ENCODE peak calls at places on chromosomes 4 and X, in seven cellular contexts. I is right atrium auricular region; R is left kidney; E is RPMI8226; A is brain microvascular endothelial cell; O is CD4-positive, alpha-beta T cell; G is stimulated activated CD4-positive, alpha-beta T cell treated with anti-CD3 and anti-CD28 coated beads, TNF-alpha, amount 100 ng/mL, for 24 hours. H is an unnamed sample.

GRCh38 chr4:66475596-66475995 is 805.3 kb upstream of the EPHA5 start:
- DNase-seq in I (no peak), R (peak; percentile 5), A (no peak), O (no peak), G (no peak), E (no peak), H (no peak)

GRCh38 chr4:56055027-56055976 is 106.6 kb downstream of the CEP135 start:
- DNase-seq in O (no peak), A (no peak), E (no peak), G (no peak), R (peak; percentile 83), I (no peak), H (no peak)

GRCh38 chr4:18155062-18156041 is 133.8 kb upstream of the LCORL start:
- DNase-seq in E (no peak), R (no peak), A (no peak), O (no peak), G (no peak), I (no peak), H (no peak)

GRCh38 chr4:132114885-132115284 is 1034.2 kb upstream of the PCDH10 start:
- DNase-seq in R (no peak), I (no peak), G (no peak), O (no peak), A (no peak), E (no peak), H (no peak)

GRCh38 chr4:164108971-164109370 is 614.5 kb downstream of the TMA16 start:
- DNase-seq in R (no peak), I (no peak), G (no peak), E (no peak), A (no peak), O (no peak), H (no peak)

GRCh38 chr4:165864228-165864627 is 8.8 kb upstream of the TLL1 start:
- DNase-seq in I (no peak), E (no peak), O (no peak), G (no peak), R (peak; percentile 33), A (no peak), H (no peak)

GRCh38 chr4:26762650-26763049 is 98.0 kb upstream of the STIM2 start:
- DNase-seq in I (no peak), A (no peak), O (no peak), G (no peak), E (no peak), R (no peak), H (no peak)

GRCh38 chrX:39759526-39760224 is 338.1 kb downstream of the BCOR start:
- DNase-seq in O (no peak), G (no peak), R (peak; percentile 84), E (peak; percentile 20), A (peak; percentile 66), I (no peak), H (no peak)

GRCh38 chr4:77327151-77327550 is 170.1 kb downstream of the CCNG2 start:
- DNase-seq in A (no peak), R (no peak), I (no peak), G (no peak), E (no peak), O (no peak), H (no peak)

GRCh38 chrX:100353326-100353725 is 56.7 kb downstream of the PCDH19 start:
- DNase-seq in O (no peak), E (no peak), G (no peak), A (no peak), I (no peak), R (no peak), H (no peak)

GRCh38 chrX:47572773-47573333 is 9.4 kb upstream of the TIMP1 start:
- DNase-seq in E (no peak), I (no peak), O (no peak), A (no peak), G (no peak), R (no peak), H (no peak)

GRCh38 chr4:80112236-80112635 is 39.2 kb upstream of the ANTXR2 start:
- DNase-seq in I (no peak), G (no peak), A (no peak), E (no peak), O (no peak), R (no peak), H (no peak)

GRCh38 chrX:17805120-17805519 is 56.0 kb downstream of the RAI2 start:
- DNase-seq in A (no peak), E (no peak), I (no peak), R (peak; percentile 3), O (no peak), G (no peak), H (no peak)

GRCh38 chrX:149849787-149850186 is 31.2 kb upstream of the MAGEA8 start:
- DNase-seq in O (no peak), E (no peak), I (no peak), A (no peak), G (no peak), R (no peak), H (no peak)

GRCh38 chrX:63250253-63250868 is 100.8 kb downstream of the SPIN4 start:
- DNase-seq in G (peak; percentile 7), I (no peak), A (peak; percentile 82), O (peak; percentile 2), R (peak; percentile 87), E (peak; percentile 67), H (peak; percentile 81)

GRCh38 chrX:20284444-20284843 is 17.7 kb upstream of the RPS6KA3 start:
- DNase-seq in E (no peak), R (no peak), O (no peak), G (no peak), I (no peak), A (no peak), H (no peak)

GRCh38 chr4:170087163-170087700 is 2.5 kb downstream of the AADAT start:
- DNase-seq in O (no peak), A (no peak), G (no peak), E (no peak), I (no peak), R (no peak), H (no peak)

GRCh38 chr4:85829276-85830051 is 354.5 kb downstream of the ARHGAP24 start:
- DNase-seq in I (no peak), G (no peak), A (no peak), O (no peak), E (peak; percentile 34), R (peak; percentile 72), H (no peak)

GRCh38 chrX:97238632-97239031 is 354.9 kb downstream of the RPA4 start:
- DNase-seq in O (no peak), I (no peak), A (peak; percentile 26), E (no peak), R (no peak), G (no peak), H (no peak)

GRCh38 chrX:151680805-151681204 is 14.5 kb upstream of the PRRG3 start:
- DNase-seq in E (peak; percentile 61), G (peak; percentile 25), R (peak; percentile 62), O (peak; percentile 34), A (peak; percentile 27), I (no peak), H (peak; percentile 47)

GRCh38 chr4:89049853-89050252 is 7.1 kb downstream of the FAM13A start:
- DNase-seq in I (no peak), A (no peak), E (no peak), O (no peak), G (no peak), R (no peak), H (no peak)

GRCh38 chr4:169861592-169861991 is 103.8 kb upstream of the HPF1 start:
- DNase-seq in R (peak; percentile 85), O (no peak), I (no peak), A (no peak), E (no peak), G (no peak), H (no peak)

GRCh38 chrX:56764153-56764974 is 35.3 kb downstream of the NBDY start:
- DNase-seq in E (peak; percentile 69), O (peak; percentile 73), A (peak; percentile 48), G (peak; percentile 48), R (peak; percentile 75), I (peak; percentile 79), H (peak; percentile 90)

GRCh38 chrX:23332888-23333821 is 1.5 kb upstream of the PTCHD1 start:
- DNase-seq in R (peak; percentile 24), O (no peak), A (no peak), G (no peak), E (no peak), I (no peak), H (no peak)

GRCh38 chr4:36427696-36428095 is 146.3 kb downstream of the DTHD1 start:
- DNase-seq in E (no peak), O (no peak), I (no peak), R (no peak), A (no peak), G (no peak), H (no peak)

GRCh38 chr4:73726000-73726399 is 14.4 kb upstream of the CXCL8 start:
- DNase-seq in R (no peak), A (peak; percentile 88), G (no peak), E (no peak), O (no peak), I (no peak), H (no peak)

H was measured in MM.1S.